ENCODE peak calls at places on chromosome 18, in nine cellular contexts. L is cardiac fibroblast; Z is brain microvascular endothelial cell; H is effector CD4-positive, alpha-beta T cell; X is stimulated activated CD4-positive, alpha-beta T cell treated with anti-CD3 and anti-CD28 coated beads, TNF-alpha, amount 100 ng/mL, for 4 hours; P is EH; E is HT-29; F is HEK293T; S is AG04449. M is an unnamed sample.

GRCh38 chr18:80004600-80005342 is 16.4 kb upstream of the TXNL4A start:
- DNase-seq in P (no peak), L (no peak), F (no peak), S (no peak), Z (no peak), E (no peak), H (no peak), X (no peak), M (no peak)

GRCh38 chr18:23934252-23934651 is 80.3 kb upstream of the TTC39C start:
- DNase-seq in H (no peak), Z (no peak), P (no peak), L (no peak), S (no peak), E (no peak), F (no peak), X (no peak), M (no peak)

GRCh38 chr18:2776596-2776995 is 70.2 kb upstream of the EMILIN2 start:
- DNase-seq in L (no peak), Z (no peak), F (no peak), X (no peak), P (no peak), S (no peak), H (no peak), E (no peak), M (no peak)

GRCh38 chr18:3281456-3282400 is 19.8 kb downstream of the MYL12B start:
- DNase-seq in X (no peak), Z (no peak), L (peak), S (no peak), E (peak), P (peak), F (peak), H (no peak), M (no peak)

GRCh38 chr18:21389903-21390302 is 147.9 kb downstream of the GREB1L start:
- DNase-seq in X (no peak), Z (no peak), F (no peak), L (no peak), E (no peak), H (no peak), P (no peak), S (no peak), M (no peak)

GRCh38 chr18:62324917-62325805 is at the start of gene TNFRSF11A:
- DNase-seq in Z (no peak), S (no peak), E (peak), F (peak), X (peak), H (peak), L (peak), P (no peak), M (peak)

GRCh38 chr18:58336605-58337004 is 292.3 kb downstream of the ALPK2 start:
- DNase-seq in E (no peak), F (no peak), L (no peak), Z (no peak), X (no peak), P (peak), S (no peak), H (no peak), M (no peak)

GRCh38 chr18:58893388-58894099 is 28.9 kb downstream of the ZNF532 start:
- DNase-seq in E (no peak), L (peak), S (no peak), X (no peak), F (no peak), P (peak), H (no peak), Z (no peak), M (no peak)